ENCODE peak calls at places on chromosomes 13 and 19, in eight cellular contexts. W is fibroblast of lung, P is progenitor cell of endocrine pancreas, F is GM23338, X is A549, A is testis, T is GM13976, E is MCF 10A. N is an unnamed sample.

GRCh38 chr19:35388277-35389054 is 17.6 kb downstream of the GPR42 start:
- DNase-seq in W (no peak), P (no peak), F (no peak), X (no peak), A (no peak), T (no peak), E (no peak), N (no peak)

GRCh38 chr13:110000534-110001345 is 214.4 kb upstream of the IRS2 start:
- DNase-seq in W (no peak), P (no peak), F (no peak), X (no peak), A (no peak), T (no peak), E (no peak), N (no peak)

GRCh38 chr19:33705090-33705847 is 83.5 kb downstream of the CHST8 start:
- DNase-seq in W (no peak), P (no peak), F (peak), X (no peak), A (no peak), T (no peak), E (no peak), N (no peak)

GRCh38 chr13:50071399-50071798 is 56.2 kb downstream of the KCNRG start:
- DNase-seq in W (peak), P (no peak), F (no peak), X (no peak), A (no peak), T (no peak), E (peak), N (peak)

GRCh38 chr13:31174018-31174417 is 12.3 kb upstream of the HSPH1 start:
- DNase-seq in W (peak), P (no peak), F (no peak), X (no peak), A (no peak), T (no peak), E (peak), N (no peak)

GRCh38 chr19:41945135-41945766 is 13.9 kb downstream of the RABAC1 start:
- DNase-seq in W (no peak), P (no peak), F (no peak), X (no peak), A (no peak), T (peak), E (no peak), N (no peak)

GRCh38 chr19:18644144-18645034 is 7.6 kb downstream of the KLHL26 start:
- DNase-seq in W (no peak), P (no peak), F (no peak), X (no peak), A (no peak), T (no peak), E (no peak), N (no peak)

GRCh38 chr19:27654266-27654990 is 1558.5 kb downstream of the UQCRFS1 start:
- DNase-seq in W (no peak), P (peak), F (no peak), X (no peak), A (no peak), T (no peak), E (no peak), N (no peak)

GRCh38 chr13:111393221-111393790 is 72.9 kb downstream of the TEX29 start:
- DNase-seq in W (no peak), P (no peak), F (no peak), X (no peak), A (no peak), T (no peak), E (no peak), N (no peak)

GRCh38 chr13:99311137-99311536 is 3.9 kb upstream of the GPR183 start:
- DNase-seq in W (no peak), P (no peak), F (peak), X (no peak), A (no peak), T (no peak), E (no peak), N (no peak)

GRCh38 chr13:27965740-27966640 is 3.1 kb downstream of the CDX2 start:
- DNase-seq in W (no peak), P (no peak), F (peak), X (no peak), A (no peak), T (peak), E (no peak), N (no peak)

GRCh38 chr13:31207630-31208549 is 8.1 kb downstream of the B3GLCT start:
- DNase-seq in W (peak), P (no peak), F (no peak), X (no peak), A (peak), T (no peak), E (no peak), N (peak)

GRCh38 chr13:43537124-43537523 is 249.6 kb downstream of the ENOX1 start:
- DNase-seq in W (peak), P (no peak), F (no peak), X (no peak), A (no peak), T (no peak), E (no peak), N (no peak)

GRCh38 chr13:50592412-50593145 is 250.9 kb downstream of the DLEU7 start:
- DNase-seq in W (peak), P (no peak), F (no peak), X (no peak), A (no peak), T (no peak), E (peak), N (no peak)

GRCh38 chr13:73943965-73944233 is 190.3 kb downstream of the KLF12 start:
- DNase-seq in W (no peak), P (no peak), F (no peak), X (no peak), A (no peak), T (no peak), E (no peak), N (no peak)
- TF ChIP-seq CTCF in W (no peak), P (no peak), F (no peak), X (no peak), A (no peak), T (no peak), E (no peak), N (no peak)

GRCh38 chr13:81874253-81874652 is 1533.3 kb upstream of the SPRY2 start:
- DNase-seq in W (no peak), P (no peak), F (no peak), X (no peak), A (no peak), T (no peak), E (no peak), N (no peak)

GRCh38 chr13:81874681-81875661 is 1534.0 kb upstream of the SPRY2 start:
- DNase-seq in W (no peak), P (no peak), F (peak), X (no peak), A (no peak), T (no peak), E (peak), N (no peak)

GRCh38 chr13:81872581-81872980 is 1531.7 kb upstream of the SPRY2 start:
- DNase-seq in W (no peak), P (no peak), F (peak), X (peak), A (no peak), T (no peak), E (peak), N (no peak)
- TF ChIP-seq CTCF in W (no peak), P (peak), F (peak), X (no peak), A (no peak), T (no peak), E (peak), N (peak)

GRCh38 chr19:40415799-40416198 is 2.6 kb upstream of the PRX start:
- DNase-seq in W (no peak), P (no peak), F (no peak), X (no peak), A (no peak), T (peak), E (no peak), N (no peak)

GRCh38 chr19:40418040-40418439 is 4.9 kb upstream of the PRX start:
- DNase-seq in W (no peak), P (no peak), F (no peak), X (no peak), A (no peak), T (no peak), E (no peak), N (no peak)

GRCh38 chr19:40419066-40419612 is 6.0 kb upstream of the PRX start:
- DNase-seq in W (no peak), P (no peak), F (no peak), X (no peak), A (no peak), T (no peak), E (no peak), N (no peak)

GRCh38 chr19:40417714-40417996 is 4.5 kb upstream of the PRX start:
- DNase-seq in W (no peak), P (no peak), F (no peak), X (no peak), A (no peak), T (no peak), E (no peak), N (no peak)

DNA sequence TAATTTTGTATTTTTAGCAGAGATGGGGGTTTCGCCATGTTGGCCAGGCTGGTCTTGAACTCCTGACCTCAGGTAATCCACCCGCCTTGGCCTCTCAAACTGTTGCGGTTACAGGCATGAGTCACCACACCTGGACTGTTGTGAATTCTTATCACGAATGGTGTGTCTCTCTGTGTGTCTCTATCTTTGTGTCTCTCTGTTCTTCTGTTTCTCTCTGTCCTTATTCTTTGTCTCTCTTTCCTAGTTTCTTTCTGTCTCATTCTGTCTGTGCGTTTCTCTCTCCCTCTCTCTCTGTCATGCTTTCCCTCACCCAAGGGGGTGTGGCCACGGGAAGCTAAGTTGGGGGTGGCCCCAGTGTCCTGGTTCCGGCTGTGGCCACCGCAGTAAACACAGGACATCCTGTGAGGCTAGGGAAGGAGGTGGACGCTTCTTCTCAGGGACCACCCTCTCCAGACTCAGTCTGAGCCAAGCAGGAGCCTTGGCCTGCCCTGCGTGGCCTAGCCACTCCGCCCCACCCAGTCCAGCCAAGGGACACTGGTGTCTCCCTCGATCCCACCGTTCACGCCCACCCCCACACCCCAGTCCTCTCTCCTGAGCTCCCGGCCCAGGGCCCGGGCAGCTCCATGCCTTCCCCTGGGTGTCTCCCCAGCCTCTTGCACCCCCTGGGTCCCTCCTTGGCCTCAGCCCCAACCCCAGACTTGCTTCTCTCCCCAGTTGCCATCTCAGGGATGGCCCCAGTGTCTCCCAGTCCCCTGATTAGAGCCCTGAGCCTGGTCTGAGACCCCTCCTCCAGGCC is 3.9 kb upstream of the PRX start:
- DNase-seq in W (no peak), P (no peak), F (no peak), X (peak), A (peak), T (peak), E (peak), N (no peak)
- TF ChIP-seq CTCF in W (no peak), P (no peak), F (no peak), X (no peak), A (no peak), T (no peak), E (no peak), N (no peak)

DNA sequence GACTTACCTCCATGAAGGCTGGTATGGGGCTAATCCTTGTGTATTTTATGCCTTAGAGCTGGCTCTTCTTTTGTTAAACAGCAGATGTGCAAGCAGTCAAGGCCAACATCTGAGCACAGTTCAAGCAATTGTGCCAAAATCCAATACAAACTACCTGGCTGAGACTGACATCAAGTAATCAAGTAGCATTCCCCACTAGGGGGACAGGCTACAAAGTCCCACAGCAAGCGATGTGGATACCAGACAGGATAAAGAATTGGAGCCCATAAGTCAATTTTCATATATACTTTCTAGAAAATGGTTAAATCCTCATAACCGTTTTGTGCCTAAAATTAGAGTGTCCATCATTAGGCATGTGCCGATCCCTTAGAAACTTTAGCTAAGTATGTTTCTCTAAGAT is 675.8 kb downstream of the DIAPH3 start:
- DNase-seq in W (no peak), P (no peak), F (no peak), X (peak), A (no peak), T (no peak), E (no peak), N (no peak)
- TF ChIP-seq CTCF in W (no peak), P (peak), F (peak), X (no peak), A (no peak), T (no peak), E (no peak), N (no peak)

GRCh38 chr19:5050905-5051304 is 82.0 kb downstream of the KDM4B start:
- DNase-seq in W (no peak), P (no peak), F (no peak), X (no peak), A (no peak), T (no peak), E (no peak), N (no peak)

GRCh38 chr19:5051619-5052018 is 82.7 kb downstream of the KDM4B start:
- DNase-seq in W (no peak), P (no peak), F (no peak), X (no peak), A (no peak), T (no peak), E (no peak), N (no peak)

GRCh38 chr19:5053661-5054060 is 84.7 kb downstream of the KDM4B start:
- DNase-seq in W (no peak), P (no peak), F (no peak), X (no peak), A (no peak), T (no peak), E (no peak), N (no peak)

GRCh38 chr19:5052945-5053485 is 84.1 kb downstream of the KDM4B start:
- DNase-seq in W (no peak), P (no peak), F (no peak), X (no peak), A (no peak), T (no peak), E (no peak), N (no peak)

GRCh38 chr19:5052515-5052914 is 83.6 kb downstream of the KDM4B start:
- DNase-seq in W (no peak), P (no peak), F (peak), X (no peak), A (no peak), T (no peak), E (no peak), N (no peak)
- TF ChIP-seq CTCF in W (no peak), P (peak), F (peak), X (peak), A (peak), T (no peak), E (no peak), N (no peak)

DNA sequence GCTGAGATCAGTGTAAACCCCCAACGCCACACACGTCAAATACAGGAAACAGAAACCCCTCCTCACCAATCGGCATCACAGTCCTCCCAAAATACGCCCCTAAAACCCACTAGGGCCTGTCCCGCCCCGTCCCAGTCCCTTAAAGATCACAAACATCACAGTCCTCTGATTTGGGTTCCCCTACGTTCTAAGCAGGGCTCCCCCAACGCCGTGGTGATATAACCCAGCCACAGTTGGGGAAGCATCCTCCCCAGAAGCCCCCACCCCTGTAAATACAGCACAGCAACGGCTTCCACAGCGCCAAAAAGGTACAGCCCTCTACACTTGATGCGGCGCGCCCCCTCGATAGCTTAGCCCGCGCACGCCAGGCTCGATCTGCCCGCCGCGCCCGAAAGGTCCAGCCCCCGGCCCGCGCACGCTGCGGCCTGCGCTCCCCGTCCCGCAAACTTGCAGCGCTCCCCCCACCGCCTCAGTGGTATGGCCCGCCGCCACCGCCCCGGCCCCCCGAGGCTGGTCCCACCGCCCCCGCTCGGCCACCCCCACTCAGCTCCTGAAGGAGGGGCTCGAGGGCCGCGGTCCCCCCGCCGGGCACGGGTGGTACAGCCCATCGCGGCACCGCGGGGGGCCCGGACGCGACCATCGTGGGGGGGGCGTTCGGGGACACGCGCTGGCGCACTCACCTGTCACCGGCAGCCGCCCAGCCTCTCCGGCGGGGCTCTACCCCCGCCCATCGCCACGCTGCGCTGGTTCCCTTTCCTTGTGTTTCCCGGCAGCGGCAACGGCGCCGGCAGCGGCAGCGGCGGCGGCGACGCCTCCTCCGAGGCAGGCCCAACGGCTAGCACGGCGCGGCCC is at the start of gene AKT2:
- DNase-seq in W (peak), P (peak), F (peak), X (no peak), A (peak), T (peak), E (no peak), N (peak)
- TF ChIP-seq CTCF in W (no peak), P (no peak), F (no peak), X (no peak), A (no peak), T (no peak), E (no peak), N (peak)

GRCh38 chr19:11226716-11227166 is 12.7 kb upstream of the ANGPTL8 start:
- DNase-seq in W (no peak), P (no peak), F (no peak), X (no peak), A (no peak), T (no peak), E (no peak), N (no peak)

GRCh38 chr19:11224429-11224828 is 15.0 kb upstream of the ANGPTL8 start:
- DNase-seq in W (no peak), P (no peak), F (no peak), X (no peak), A (no peak), T (no peak), E (no peak), N (no peak)

GRCh38 chr19:11225815-11226214 is 13.6 kb upstream of the ANGPTL8 start:
- DNase-seq in W (no peak), P (no peak), F (no peak), X (no peak), A (no peak), T (no peak), E (no peak), N (no peak)

GRCh38 chr19:11225172-11225571 is 14.2 kb upstream of the ANGPTL8 start:
- DNase-seq in W (no peak), P (no peak), F (no peak), X (no peak), A (no peak), T (no peak), E (no peak), N (no peak)

DNA sequence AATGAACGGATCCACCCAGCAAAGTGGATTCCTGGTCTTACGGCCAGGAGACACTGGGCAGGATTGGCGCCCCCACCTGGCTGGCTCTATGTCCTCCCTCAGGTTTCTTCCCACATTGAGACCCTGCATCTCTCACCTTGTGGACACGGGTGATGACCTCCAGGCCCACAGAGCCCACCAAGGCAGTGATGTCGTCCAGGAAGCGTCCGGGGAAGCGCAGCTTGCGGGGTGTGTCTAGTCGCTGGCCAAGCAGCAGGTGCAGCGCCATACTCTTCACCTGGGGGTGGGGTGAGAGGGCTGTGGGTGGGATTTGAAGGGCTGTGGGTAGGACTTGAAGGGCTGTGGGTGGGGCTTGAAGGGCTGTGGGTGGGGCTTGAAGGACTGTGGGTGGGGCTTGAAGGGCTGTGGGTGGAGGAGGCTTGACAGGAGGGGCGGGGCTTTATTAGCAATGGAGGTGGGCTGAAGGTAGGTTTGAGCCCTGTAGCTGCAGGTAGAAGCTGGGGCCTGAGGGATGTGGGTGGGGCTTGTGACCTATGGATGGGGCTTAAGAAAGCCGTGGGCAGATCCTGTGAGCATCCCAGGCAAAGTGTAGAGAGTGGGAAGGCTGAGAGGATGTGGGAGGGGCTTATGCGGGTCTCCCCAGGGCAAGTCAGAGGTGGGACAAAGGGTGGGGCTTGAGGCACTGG is 12.1 kb upstream of the ANGPTL8 start:
- DNase-seq in W (no peak), P (no peak), F (peak), X (peak), A (peak), T (no peak), E (no peak), N (no peak)
- TF ChIP-seq CTCF in W (no peak), P (peak), F (peak), X (peak), A (no peak), T (no peak), E (no peak), N (no peak)

GRCh38 chr13:40564342-40564997 is 102.0 kb downstream of the FOXO1 start:
- DNase-seq in W (no peak), P (no peak), F (no peak), X (no peak), A (no peak), T (peak), E (no peak), N (no peak)
- TF ChIP-seq CTCF in W (no peak), P (peak), F (peak), X (no peak), A (no peak), T (peak), E (no peak), N (no peak)

GRCh38 chr19:11234486-11235075 is 4.8 kb upstream of the ANGPTL8 start:
- DNase-seq in W (no peak), P (no peak), F (no peak), X (no peak), A (no peak), T (no peak), E (no peak), N (no peak)
- TF ChIP-seq CTCF in W (no peak), P (no peak), F (peak), X (no peak), A (no peak), T (no peak), E (no peak), N (no peak)

DNA sequence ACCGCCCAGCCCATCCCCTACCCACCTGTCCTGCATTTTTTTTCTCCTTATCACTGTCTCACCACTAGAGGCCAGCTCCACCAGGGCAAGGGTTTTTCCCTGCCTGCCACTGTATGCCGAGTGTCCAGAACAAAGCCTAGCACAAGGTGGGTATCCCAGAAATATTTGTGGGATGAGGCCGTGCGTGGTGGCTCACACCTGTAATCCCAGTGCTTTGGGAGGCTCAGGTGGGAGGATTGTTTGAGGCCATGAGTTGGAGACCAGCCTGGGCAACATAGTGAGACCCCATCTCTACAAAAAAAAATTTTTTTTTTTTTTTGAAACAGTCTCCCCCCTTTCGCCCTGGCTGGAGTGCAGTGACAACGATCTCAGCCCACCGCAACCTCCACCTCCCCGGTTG is 2.9 kb upstream of the MRI1 start:
- DNase-seq in W (no peak), P (no peak), F (no peak), X (no peak), A (no peak), T (no peak), E (no peak), N (no peak)
- TF ChIP-seq CTCF in W (no peak), P (no peak), F (peak), X (no peak), A (peak), T (no peak), E (no peak), N (no peak)